ENCODE peak calls at places on chromosomes 6 and 20, in nine cellular contexts. C, V, I, W, D, E, Q, J and N are unnamed samples.

GRCh38 chr20:22805219-22805618 is 220.8 kb upstream of the FOXA2 start:
- DNase-seq in E (peak), Q (no peak), D (no peak), I (peak), W (peak), C (peak), J (no peak), V (no peak), N (no peak)

GRCh38 chr6:14499804-14500203 is 382.2 kb downstream of the CD83 start:
- DNase-seq in C (peak), W (peak), E (peak), D (no peak), I (peak), Q (peak), V (no peak), J (no peak), N (peak)

GRCh38 chr20:16699287-16699686 is 30.5 kb upstream of the SNRPB2 start:
- DNase-seq in V (no peak), D (no peak), E (no peak), Q (no peak), W (no peak), I (no peak), C (no peak), J (no peak), N (no peak)

GRCh38 chr20:40532103-40532502 is 156.9 kb downstream of the MAFB start:
- DNase-seq in E (no peak), J (no peak), Q (no peak), C (no peak), D (no peak), V (no peak), W (no peak), I (no peak), N (no peak)

GRCh38 chr6:101393291-101394251 is at the start of gene GRIK2:
- DNase-seq in W (peak), D (no peak), E (peak), I (peak), C (peak), J (no peak), Q (peak), V (no peak), N (peak)

GRCh38 chr6:164247106-164247505 is 832.6 kb downstream of the QKI start:
- DNase-seq in W (peak), I (no peak), E (peak), J (no peak), D (no peak), V (no peak), Q (no peak), C (no peak), N (no peak)

GRCh38 chr6:55448446-55448845 is 121.2 kb downstream of the GFRAL start:
- DNase-seq in C (peak), J (no peak), D (no peak), Q (peak), V (no peak), I (peak), W (no peak), E (no peak), N (no peak)

GRCh38 chr6:85132091-85132490 is 317.8 kb upstream of the NT5E start:
- DNase-seq in J (no peak), C (no peak), Q (no peak), E (no peak), I (no peak), D (no peak), W (no peak), V (no peak), N (no peak)

GRCh38 chr6:13795041-13795748 is 19.2 kb downstream of the MCUR1 start:
- DNase-seq in W (peak), I (peak), E (peak), V (peak), C (peak), D (peak), J (peak), Q (peak), N (peak)

GRCh38 chr6:135087803-135088202 is 33.2 kb upstream of the HBS1L start:
- DNase-seq in E (no peak), C (no peak), D (no peak), I (no peak), Q (no peak), V (no peak), W (no peak), J (peak), N (no peak)

GRCh38 chr20:19814241-19814640 is 56.2 kb downstream of the RIN2 start:
- DNase-seq in W (no peak), J (no peak), E (no peak), D (no peak), I (no peak), Q (no peak), V (no peak), C (no peak), N (no peak)

GRCh38 chr20:20299904-20300303 is 68.0 kb upstream of the INSM1 start:
- DNase-seq in E (no peak), D (no peak), C (no peak), I (no peak), W (no peak), Q (no peak), J (no peak), V (no peak), N (no peak)

GRCh38 chr6:36660771-36661471 is 17.6 kb upstream of the CDKN1A start:
- DNase-seq in V (no peak), I (no peak), Q (no peak), J (no peak), C (no peak), W (peak), D (no peak), E (no peak), N (no peak)

GRCh38 chr6:111781055-111781708 is 92.1 kb downstream of the FYN start:
- DNase-seq in J (no peak), Q (no peak), E (no peak), C (peak), W (peak), V (no peak), I (peak), D (no peak), N (no peak)

GRCh38 chr6:55798571-55798970 is 76.8 kb downstream of the BMP5 start:
- DNase-seq in D (no peak), I (no peak), C (no peak), E (no peak), W (no peak), V (no peak), Q (no peak), J (no peak), N (no peak)

GRCh38 chr6:39430968-39431523 is 108.5 kb upstream of the KCNK16 start:
- DNase-seq in V (no peak), Q (no peak), C (peak), E (no peak), D (no peak), J (no peak), I (no peak), W (peak), N (no peak)